ENCODE peak calls at places on chromosomes 4 and X, in ten cellular contexts. A is H4; Q is MV-4-11; P is posterior cingulate gyrus; K is fibroblast of the aortic adventitia; S is anterior cingulate cortex; L is small intestine; C is astrocyte of the cerebellum; N is activated T-cell treated with anti-CD3 and anti-CD28 coated beads, Interleukin-2, amount 50 U/mL, for 4 hours; O is NCI-H748 treated with DMSO at 0.1 percent for 48 hours. E is an unnamed sample.

GRCh38 chr4:166324321-166324720 is 451.3 kb downstream of the TLL1 start:
- DNase-seq in A (peak), Q (peak), P (no peak), K (peak), S (no peak), L (peak), C (no peak), N (no peak), O (peak), E (peak)

GRCh38 chrX:13569479-13570244 is at the start of gene EGFL6:
- DNase-seq in A (no peak), Q (no peak), P (no peak), K (no peak), S (no peak), L (no peak), C (no peak), N (no peak), O (no peak), E (no peak)

GRCh38 chr4:3514221-3514780 is 17.9 kb downstream of the LRPAP1 start:
- DNase-seq in A (no peak), Q (no peak), P (no peak), K (no peak), S (no peak), L (no peak), C (no peak), N (no peak), O (no peak), E (no peak)

GRCh38 chrX:150934453-150934852 is 36.0 kb upstream of the CD99L2 start:
- DNase-seq in A (peak), Q (no peak), P (no peak), K (peak), S (no peak), L (no peak), C (peak), N (no peak), O (no peak), E (peak)

GRCh38 chr4:169312690-169313422 is 42.1 kb upstream of the SH3RF1 start:
- DNase-seq in A (no peak), Q (no peak), P (no peak), K (no peak), S (no peak), L (peak), C (no peak), N (no peak), O (no peak), E (no peak)

GRCh38 chrX:9525511-9526248 is 60.8 kb downstream of the TBL1X start:
- DNase-seq in A (no peak), Q (no peak), P (no peak), K (no peak), S (no peak), L (no peak), C (no peak), N (no peak), O (no peak), E (no peak)

GRCh38 chr4:153074501-153075255 is 129.6 kb upstream of the TRIM2 start:
- DNase-seq in A (no peak), Q (no peak), P (no peak), K (no peak), S (no peak), L (peak), C (no peak), N (no peak), O (no peak), E (no peak)

GRCh38 chr4:122732329-122733026 is at the start of gene BBS12:
- DNase-seq in A (peak), Q (peak), P (peak), K (peak), S (peak), L (peak), C (peak), N (peak), O (peak), E (peak)

GRCh38 chr4:82811392-82811791 is 12.8 kb upstream of the SCD5 start:
- DNase-seq in A (no peak), Q (no peak), P (no peak), K (no peak), S (no peak), L (no peak), C (no peak), N (no peak), O (no peak), E (no peak)

GRCh38 chr4:142411993-142412392 is 434.1 kb downstream of the INPP4B start:
- DNase-seq in A (no peak), Q (no peak), P (no peak), K (no peak), S (no peak), L (no peak), C (no peak), N (no peak), O (no peak), E (no peak)

GRCh38 chr4:113539408-113539807 is 222.1 kb downstream of the CAMK2D start:
- DNase-seq in A (no peak), Q (no peak), P (no peak), K (peak), S (no peak), L (no peak), C (peak), N (no peak), O (no peak), E (peak)

GRCh38 chr4:156378053-156378665 is 424.5 kb upstream of the CTSO start:
- DNase-seq in A (peak), Q (peak), P (no peak), K (peak), S (no peak), L (peak), C (no peak), N (no peak), O (peak), E (peak)